ENCODE peak calls at places on chromosomes 7 and 10, in six cellular contexts. U, P, W, C, E and K are unnamed samples.

GRCh38 chr7:156537006-156537405 is 103.6 kb upstream of the RNF32 start:
- DNase-seq in W (no peak), P (no peak), C (no peak), U (no peak), E (no peak), K (no peak)

GRCh38 chr7:42805601-42806000 is 106.3 kb downstream of the C7orf25 start:
- DNase-seq in C (no peak), U (no peak), E (no peak), W (no peak), P (no peak), K (no peak)

GRCh38 chr7:157446322-157446721 is 109.5 kb downstream of the DNAJB6 start:
- DNase-seq in C (no peak), U (no peak), P (no peak), W (no peak), E (no peak), K (no peak)

GRCh38 chr10:11325817-11326216 is 285.6 kb downstream of the USP6NL start:
- DNase-seq in E (no peak), U (no peak), P (no peak), C (no peak), W (no peak), K (no peak)

GRCh38 chr7:7595451-7595850 is 28.8 kb downstream of the MIOS start:
- DNase-seq in P (peak; percentile 3), E (no peak), W (peak; percentile 40), C (no peak), U (peak; percentile 8), K (no peak)

GRCh38 chr10:77138541-77138940 is 499.1 kb downstream of the KCNMA1 start:
- DNase-seq in U (no peak), C (no peak), W (no peak), E (no peak), P (no peak), K (no peak)

GRCh38 chr7:115940462-115941060 is 90.0 kb downstream of the TFEC start:
- DNase-seq in W (no peak), P (no peak), U (no peak), E (no peak), C (no peak), K (no peak)

GRCh38 chr10:13268841-13269240 is 31.0 kb downstream of the PHYH start:
- DNase-seq in C (no peak), U (no peak), W (no peak), E (no peak), P (no peak), K (no peak)

GRCh38 chr10:23146069-23146657 is 45.9 kb upstream of the PTF1A start:
- DNase-seq in C (no peak), W (no peak), U (no peak), E (no peak), P (no peak), K (no peak)

GRCh38 chr10:28570598-28570997 is 37.7 kb downstream of the WAC start:
- DNase-seq in C (no peak), W (no peak), P (no peak), E (no peak), U (no peak), K (no peak)

GRCh38 chr10:109914966-109915365 is 8.3 kb downstream of the XPNPEP1 start:
- DNase-seq in E (peak; percentile 41), C (no peak), U (peak; percentile 62), P (peak; percentile 61), W (no peak), K (no peak)

GRCh38 chr7:4713183-4713784 is 31.2 kb downstream of the FOXK1 start:
- DNase-seq in P (no peak), U (no peak), E (no peak), W (peak; percentile 39), C (no peak), K (peak; percentile 33)

GRCh38 chr7:82803411-82803810 is 359.3 kb downstream of the PCLO start:
- DNase-seq in E (no peak), W (no peak), U (no peak), C (no peak), P (no peak), K (no peak)

GRCh38 chr7:90593205-90593604 is 2.9 kb upstream of the CDK14 start:
- DNase-seq in P (no peak), E (no peak), W (no peak), U (no peak), C (no peak), K (no peak)

GRCh38 chr7:115478426-115478825 is 552.1 kb downstream of the TFEC start:
- DNase-seq in U (no peak), E (no peak), W (no peak), P (no peak), C (no peak), K (no peak)

GRCh38 chr10:124301736-124302135 is 117.0 kb downstream of the OAT start:
- DNase-seq in P (no peak), E (no peak), W (no peak), C (no peak), U (no peak), K (no peak)

GRCh38 chr7:66507764-66508296 is 120.9 kb upstream of the KCTD7 start:
- DNase-seq in P (no peak), U (no peak), E (no peak), C (no peak), W (no peak), K (no peak)

GRCh38 chr7:129332354-129333056 is 101.7 kb upstream of the STRIP2 start:
- DNase-seq in P (no peak), C (no peak), W (no peak), U (no peak), E (no peak), K (no peak)

DNA sequence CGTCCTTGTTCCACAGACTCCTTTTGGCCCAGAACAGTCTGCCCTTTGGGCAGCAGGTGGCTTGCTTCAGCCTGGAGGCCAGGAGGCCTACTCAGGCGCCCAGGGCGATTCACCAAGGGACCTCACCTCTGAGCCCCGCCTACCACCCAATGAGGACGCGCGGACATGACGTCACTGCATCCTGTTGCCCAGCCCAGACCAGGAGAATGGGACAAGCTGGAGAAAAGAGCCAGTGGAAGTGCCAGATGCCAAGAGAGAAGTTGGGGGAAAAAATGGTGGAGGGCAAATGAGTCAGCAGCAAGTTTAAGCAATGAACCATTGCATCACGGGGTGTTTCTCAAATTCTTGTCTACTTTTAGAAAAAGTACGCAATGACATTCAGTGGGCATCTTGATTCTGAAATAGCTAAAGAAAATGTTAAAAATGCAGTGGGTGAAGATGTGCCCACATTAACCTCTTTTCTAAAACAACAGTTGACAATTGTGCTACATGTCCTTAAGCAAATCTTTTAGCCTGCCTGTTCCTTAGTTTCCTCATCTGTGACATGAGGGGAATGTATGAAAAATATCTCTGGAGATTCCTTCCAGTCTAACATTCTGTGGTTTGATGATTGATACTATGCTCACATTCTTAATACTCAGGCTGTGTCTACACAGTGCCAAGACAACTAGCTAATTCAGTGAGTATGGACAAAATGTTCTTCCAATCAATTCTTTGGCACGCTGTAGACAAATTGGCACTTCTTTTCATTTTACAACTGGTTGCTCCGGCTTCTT is 23.9 kb upstream of the LEP start:
- DNase-seq in W (peak; percentile 72), E (no peak), U (no peak), C (no peak), P (no peak), K (no peak)
- TF ChIP-seq ZNF274 in W (no peak), E (no peak), U (no peak), C (no peak), P (no peak), K (no peak)

GRCh38 chr10:102120987-102121738 is 995 bp upstream of the LDB1 start:
- DNase-seq in P (no peak), C (peak; percentile 91), U (no peak), E (no peak), W (no peak), K (peak; percentile 93)
- H3K9ac ChIP-seq in P (peak overlapping the region; percentile 66), C (no peak overlapping the region), U (peak overlapping the region; percentile 82), E (peak overlapping the region; percentile 88), W (peak overlapping the region; percentile 95), K (peak overlapping the region; percentile 90)

GRCh38 chr7:31080112-31080511 is 28.0 kb downstream of the ADCYAP1R1 start:
- DNase-seq in U (no peak), P (no peak), C (no peak), W (no peak), E (no peak), K (no peak)

GRCh38 chr7:31084226-31084625 is 32.1 kb downstream of the ADCYAP1R1 start:
- DNase-seq in P (no peak), U (no peak), W (no peak), E (no peak), C (no peak), K (no peak)

GRCh38 chr7:31083205-31083801 is 31.2 kb downstream of the ADCYAP1R1 start:
- DNase-seq in C (no peak), U (no peak), W (no peak), E (no peak), P (no peak), K (no peak)

GRCh38 chr7:31082017-31082416 is 29.9 kb downstream of the ADCYAP1R1 start:
- DNase-seq in C (no peak), W (no peak), P (no peak), E (no peak), U (no peak), K (no peak)

GRCh38 chr7:31082450-31082849 is 30.3 kb downstream of the ADCYAP1R1 start:
- DNase-seq in U (no peak), E (no peak), P (no peak), C (no peak), W (no peak), K (no peak)
- H3K4me3 ChIP-seq in U (no peak overlapping the region), E (no peak overlapping the region), P (no peak overlapping the region), C (no peak overlapping the region), W (no peak overlapping the region), K (no peak overlapping the region)

GRCh38 chr7:2403718-2404648 is 572 bp downstream of the CHST12 start:
- DNase-seq in U (no peak), P (no peak), W (peak; percentile 73), C (no peak), E (no peak), K (no peak)
- TF ChIP-seq ZNF274 in U (no peak), P (no peak), W (no peak), C (no peak), E (no peak), K (no peak)

GRCh38 chr7:102931757-102932156 is 19.0 kb downstream of the LRRC17 start:
- DNase-seq in E (no peak), C (no peak), U (no peak), W (no peak), P (no peak), K (no peak)

GRCh38 chr7:102925962-102926825 is 13.4 kb downstream of the LRRC17 start:
- DNase-seq in E (no peak), U (no peak), W (no peak), P (no peak), C (no peak), K (no peak)

GRCh38 chr7:102927303-102927933 is 14.6 kb downstream of the LRRC17 start:
- DNase-seq in W (no peak), U (no peak), P (no peak), C (no peak), E (no peak), K (no peak)
- H3K9ac ChIP-seq in W (no peak overlapping the region), U (no peak overlapping the region), P (no peak overlapping the region), C (no peak overlapping the region), E (no peak overlapping the region), K (no peak overlapping the region)

GRCh38 chr7:64046041-64046389 is 781 bp downstream of the ZNF727 start:
- DNase-seq in E (no peak), C (no peak), P (no peak), W (no peak), U (no peak), K (no peak)
- H3K4me3 ChIP-seq in E (no peak overlapping the region), C (no peak overlapping the region), P (no peak overlapping the region), W (no peak overlapping the region), U (no peak overlapping the region), K (no peak overlapping the region)